ENCODE peak calls at places on chromosomes 12 and 14, in nine cellular contexts. H, G, B, I, U, Z, M, D and C are unnamed samples. For H3K4me1, the result is how much of the 10 kb centered on the place peaks cover.

GRCh38 chr12:981176-981828 is 9.7 kb upstream of the ERC1 start:
- DNase-seq in H (no peak), G (no peak), I (no peak), U (no peak), D (no peak), B (no peak), Z (no peak), M (no peak), C (no peak)

GRCh38 chr14:77965919-77966435 is 166.1 kb downstream of the ADCK1 start:
- DNase-seq in Z (peak), B (no peak), G (peak), H (peak), D (peak), M (no peak), I (peak), U (no peak), C (peak)

GRCh38 chr12:53516758-53517455 is 9.6 kb upstream of the NPFF start:
- DNase-seq in B (no peak), U (no peak), Z (no peak), M (no peak), D (no peak), G (no peak), I (no peak), H (no peak), C (no peak)

GRCh38 chr12:76909290-76909689 is 30.5 kb upstream of the CSRP2 start:
- DNase-seq in U (no peak), Z (peak), H (peak), B (no peak), M (no peak), G (no peak), I (no peak), D (no peak), C (no peak)

GRCh38 chr12:44446181-44446580 is 429.9 kb downstream of the NELL2 start:
- DNase-seq in Z (no peak), U (no peak), M (no peak), B (no peak), H (no peak), G (no peak), I (no peak), D (no peak), C (no peak)

GRCh38 chr14:52834440-52834842 is 43.0 kb upstream of the GNPNAT1 start:
- DNase-seq in I (no peak), G (no peak), B (no peak), D (peak), Z (no peak), M (no peak), U (no peak), H (no peak), C (no peak)

GRCh38 chr14:56630707-56631106 is 51.1 kb downstream of the TMEM260 start:
- DNase-seq in G (no peak), B (no peak), I (no peak), D (no peak), H (no peak), U (no peak), M (no peak), Z (no peak), C (no peak)

GRCh38 chr14:69535230-69535848 is 39.3 kb downstream of the CCDC177 start:
- DNase-seq in B (peak), I (peak), D (peak), M (no peak), H (peak), Z (peak), G (no peak), U (peak), C (peak)

GRCh38 chr14:105061428-105062047 is 3.7 kb downstream of the GPR132 start:
- DNase-seq in Z (no peak), H (no peak), B (no peak), D (no peak), I (peak), U (no peak), G (no peak), M (no peak), C (no peak)

GRCh38 chr14:101476931-101477553 is 84.3 kb upstream of the DIO3 start:
- DNase-seq in U (no peak), M (peak), B (peak), G (peak), H (peak), D (peak), I (peak), Z (peak), C (peak)

GRCh38 chr12:459430-460258 is at the start of gene B4GALNT3:
- DNase-seq in D (peak), I (peak), B (peak), M (peak), Z (peak), U (peak), G (no peak), H (peak), C (peak)

GRCh38 chr12:48542300-48542928 is 17.0 kb downstream of the OR8S1 start:
- DNase-seq in G (no peak), D (peak), H (peak), B (no peak), Z (peak), M (peak), U (no peak), I (peak), C (no peak)

GRCh38 chr14:92495041-92495440 is 18.5 kb upstream of the RIN3 start:
- DNase-seq in D (peak), G (no peak), M (no peak), I (peak), U (no peak), Z (no peak), H (peak), B (no peak), C (peak)

GRCh38 chr12:26434299-26434915 is 239.0 kb downstream of the SSPN start:
- DNase-seq in I (peak), U (no peak), D (peak), H (peak), M (peak), G (no peak), B (no peak), Z (peak), C (peak)

GRCh38 chr12:91883811-91884210 is 261.8 kb downstream of the BTG1 start:
- DNase-seq in D (no peak), I (no peak), B (no peak), U (no peak), M (no peak), G (no peak), H (no peak), Z (no peak), C (no peak)

GRCh38 chr14:101962503-101962874 is 1.9 kb upstream of the DYNC1H1 start:
- DNase-seq in D (peak), H (no peak), M (no peak), U (no peak), B (no peak), I (peak), Z (no peak), G (no peak), C (peak)

GRCh38 chr12:132343294-132343972 is 14.0 kb upstream of the GALNT9 start:
- DNase-seq in G (no peak), Z (no peak), B (no peak), U (no peak), M (no peak), D (no peak), I (no peak), H (no peak), C (no peak)

GRCh38 chr12:31651893-31652521 is 7.5 kb upstream of the ETFBKMT start:
- DNase-seq in D (no peak), H (no peak), U (no peak), B (no peak), I (no peak), Z (no peak), G (no peak), M (no peak), C (peak)

GRCh38 chr14:55188686-55189295 is 2.6 kb downstream of the DLGAP5 start:
- DNase-seq in H (no peak), B (no peak), M (no peak), G (no peak), I (no peak), U (no peak), Z (no peak), D (no peak), C (no peak)

GRCh38 chr12:88360349-88360748 is 218.2 kb downstream of the TMTC3 start:
- DNase-seq in D (no peak), Z (no peak), G (no peak), H (no peak), M (no peak), B (no peak), U (no peak), I (no peak), C (no peak)

GRCh38 chr12:30687265-30687986 is 8.2 kb downstream of the IPO8 start:
- DNase-seq in Z (no peak), M (no peak), I (no peak), D (peak), H (no peak), U (no peak), G (no peak), B (no peak), C (no peak)

GRCh38 chr12:47652491-47653234 is 53.2 kb downstream of the RPAP3 start:
- DNase-seq in U (peak), I (peak), H (no peak), G (no peak), D (peak), B (no peak), Z (no peak), M (peak), C (peak)

GRCh38 chr12:42590324-42590934 is 883 bp upstream of the PRICKLE1 start:
- DNase-seq in U (no peak), I (peak), Z (peak), G (no peak), B (peak), M (peak), H (peak), D (peak), C (peak)

GRCh38 chr14:21054123-21054767 is 3.4 kb upstream of the RNASE8 start:
- DNase-seq in Z (no peak), D (no peak), M (no peak), H (no peak), B (no peak), G (no peak), I (peak), U (no peak), C (no peak)

GRCh38 chr14:24329736-24330135 is 5.1 kb downstream of the ADCY4 start:
- DNase-seq in G (no peak), B (no peak), M (no peak), Z (no peak), D (no peak), I (peak), U (no peak), H (no peak), C (peak)

GRCh38 chr12:65881965-65882413 is 57.7 kb downstream of the HMGA2 start:
- DNase-seq in Z (peak), B (peak), G (no peak), H (peak), I (peak), M (no peak), D (no peak), U (peak), C (peak)

GRCh38 chr12:123540899-123541662 is 7.6 kb upstream of the RILPL1 start:
- DNase-seq in D (no peak), H (no peak), U (no peak), Z (no peak), G (no peak), I (no peak), B (no peak), M (no peak), C (no peak)

GRCh38 chr12:82040987-82041743 is 282.0 kb upstream of the PPFIA2 start:
- DNase-seq in Z (no peak), H (no peak), I (no peak), U (no peak), M (no peak), G (no peak), B (no peak), D (no peak), C (no peak)

GRCh38 chr14:39417014-39417413 is 15.2 kb downstream of the FBXO33 start:
- DNase-seq in H (no peak), D (peak), I (no peak), G (no peak), B (no peak), M (no peak), Z (peak), U (no peak), C (no peak)

GRCh38 chr12:98253207-98253606 is 262.2 kb upstream of the TMPO start:
- DNase-seq in U (peak), Z (no peak), B (no peak), I (no peak), G (no peak), D (no peak), H (no peak), M (no peak), C (no peak)

GRCh38 chr12:25694072-25694471 is 141.0 kb upstream of the LMNTD1 start:
- DNase-seq in H (no peak), B (no peak), I (peak), U (no peak), M (no peak), D (peak), G (no peak), Z (no peak), C (peak)

GRCh38 chr12:47188576-47189441 is 109.0 kb upstream of the AMIGO2 start:
- DNase-seq in H (no peak), G (no peak), M (no peak), Z (no peak), B (peak), I (peak), D (peak), U (no peak), C (peak)

GRCh38 chr12:98725481-98726247 is 80.6 kb downstream of the APAF1 start:
- DNase-seq in U (no peak), H (peak), B (peak), G (peak), Z (peak), D (peak), I (peak), M (peak), C (peak)

GRCh38 chr14:103562135-103562384 is 397 bp downstream of the BAG5 start:
- DNase-seq in H (no peak), U (no peak), Z (no peak), G (no peak), D (no peak), B (no peak), M (peak), I (no peak), C (no peak)
- H3K4me1 ChIP-seq in H (under half), U (under half), Z (under half), G (under half), D (under half), B (under half), M (under half), I (half or more), C (under half)

GRCh38 chr12:102869571-102869970 is 47.5 kb downstream of the PAH start:
- DNase-seq in I (no peak), G (no peak), Z (no peak), U (no peak), H (no peak), B (no peak), M (no peak), D (no peak), C (no peak)
- H3K27ac ChIP-seq in I (no peak), G (no peak), Z (no peak), U (no peak), H (no peak), B (no peak), M (no peak), D (no peak), C (no peak)

GRCh38 chr12:56571131-56571530 is 49.5 kb downstream of the RBMS2 start:
- DNase-seq in M (no peak), G (no peak), Z (no peak), U (no peak), D (no peak), H (peak), B (no peak), I (no peak), C (peak)

DNA sequence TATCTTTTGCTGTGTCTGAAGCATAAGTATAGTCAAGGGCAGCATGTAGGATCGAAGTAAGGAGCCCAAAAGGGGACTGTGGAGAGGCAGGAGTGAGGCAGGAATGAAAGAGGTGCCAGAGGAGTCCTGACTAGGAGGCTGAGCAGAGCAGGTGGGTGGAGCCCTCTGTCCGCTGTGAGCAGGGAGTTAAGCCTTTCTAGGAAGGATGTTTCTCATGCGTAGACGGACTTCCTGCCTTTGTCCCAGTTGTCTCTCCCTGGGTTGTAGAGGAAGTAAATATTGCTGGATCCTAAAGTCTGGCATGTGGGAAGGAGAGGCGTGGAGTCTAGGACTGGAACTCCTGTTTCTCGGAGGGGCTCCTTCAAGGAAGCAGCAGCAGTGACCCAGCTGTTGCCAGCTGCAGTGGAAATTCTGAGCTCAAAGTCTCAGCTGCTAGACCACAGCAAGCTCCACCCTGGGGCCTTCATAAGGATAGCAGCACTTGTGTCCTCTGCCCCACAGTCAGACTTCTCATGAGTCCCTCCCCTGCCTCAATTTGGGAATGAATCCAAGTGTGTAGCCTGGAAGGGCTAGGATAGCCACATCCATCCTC is 44.0 kb downstream of the RBMS2 start:
- DNase-seq in D (peak), M (peak), Z (peak), G (peak), H (peak), B (peak), U (no peak), I (peak), C (peak)
- TF ChIP-seq CTCF in D (no peak), M (no peak), Z (no peak), G (no peak), H (no peak), B (no peak), U (no peak), I (no peak), C (no peak)

GRCh38 chr12:56071648-56072047 is 8.3 kb upstream of the ERBB3 start:
- DNase-seq in B (no peak), D (no peak), Z (no peak), M (no peak), U (no peak), G (no peak), I (no peak), H (no peak), C (no peak)

GRCh38 chr12:56078931-56079728 is 835 bp upstream of the ERBB3 start:
- DNase-seq in U (peak), B (peak), D (peak), H (peak), I (peak), M (peak), Z (peak), G (peak), C (peak)

GRCh38 chr12:56078427-56078826 is 1.5 kb upstream of the ERBB3 start:
- DNase-seq in B (no peak), G (no peak), M (no peak), Z (no peak), D (no peak), U (no peak), H (no peak), I (no peak), C (no peak)

GRCh38 chr12:56079729-56080555 is at the start of gene ERBB3:
- DNase-seq in I (peak), B (peak), H (peak), U (peak), D (peak), M (peak), Z (peak), G (peak), C (peak)

DNA sequence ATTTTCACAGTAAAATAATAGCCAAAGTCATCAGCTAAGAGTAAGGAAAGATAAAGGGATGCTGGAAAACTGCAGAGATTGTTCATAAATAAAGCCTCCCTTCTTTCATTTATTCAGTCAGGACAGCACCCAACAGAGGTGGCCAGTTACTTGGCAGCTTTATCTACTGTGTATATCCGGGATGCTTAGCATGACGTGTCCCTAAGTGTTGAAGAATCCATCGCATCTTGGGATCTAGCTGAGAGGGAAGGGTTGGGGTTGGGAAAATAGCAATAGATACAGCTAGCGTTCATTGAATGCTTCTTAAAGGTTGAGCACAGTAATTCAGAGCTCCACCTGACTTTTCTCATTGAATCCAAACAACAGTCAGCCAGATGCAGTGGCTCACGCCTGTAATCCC is 5.6 kb upstream of the ERBB3 start:
- DNase-seq in G (no peak), U (no peak), I (no peak), D (no peak), B (no peak), H (no peak), Z (no peak), M (no peak), C (no peak)
- H3K4me1 ChIP-seq in G (under half), U (under half), I (under half), D (under half), B (under half), H (under half), Z (under half), M (under half), C (under half)